ENCODE peak calls at places on chromosomes 1 and 21, in ten cellular contexts. W is endothelial cell of umbilical vein, L is sigmoid colon, A is spleen, E is GM23338, B is HepG2, U is transverse colon, D is HCT116, Y is prostate gland, T is Panc1. J is an unnamed sample.

GRCh38 chr1:53332833-53333232 is 5.0 kb upstream of the LRP8 start:
- DNase-seq in B (no peak), Y (no peak), E (no peak), D (no peak), A (peak; percentile 41), U (no peak), T (no peak), L (peak; percentile 37), W (no peak), J (no peak)

GRCh38 chr21:36690637-36691538 is 8.0 kb upstream of the SIM2 start:
- DNase-seq in D (no peak), U (no peak), W (no peak), E (no peak), Y (no peak), B (no peak), A (no peak), L (no peak), T (no peak), J (no peak)

GRCh38 chr1:214476958-214477870 is 74.2 kb downstream of the PTPN14 start:
- DNase-seq in D (no peak), U (no peak), B (no peak), A (no peak), W (peak; percentile 75), L (no peak), Y (peak; percentile 43), E (no peak), T (no peak), J (peak; percentile 69)

GRCh38 chr1:26190373-26190987 is at the start of gene CATSPER4:
- DNase-seq in D (no peak), W (no peak), A (no peak), Y (no peak), T (no peak), E (peak; percentile 96), L (no peak), B (peak; percentile 54), U (no peak), J (no peak)

GRCh38 chr21:25243809-25244208 is 363.5 kb downstream of the MRPL39 start:
- DNase-seq in A (no peak), Y (no peak), L (no peak), D (no peak), E (no peak), W (no peak), U (no peak), B (no peak), T (no peak), J (no peak)

GRCh38 chr1:206582537-206583460 is 29.5 kb downstream of the EIF2D start:
- DNase-seq in L (no peak), B (no peak), E (no peak), D (no peak), W (no peak), Y (no peak), A (no peak), U (no peak), T (no peak), J (no peak)

GRCh38 chr1:48677306-48678287 is 99.1 kb downstream of the BEND5 start:
- DNase-seq in D (peak; percentile 37), E (peak; percentile 92), T (no peak), U (peak; percentile 73), W (peak; percentile 43), B (peak; percentile 56), L (peak; percentile 79), Y (peak; percentile 71), A (peak; percentile 85), J (peak; percentile 63)

GRCh38 chr1:89363196-89363595 is 663 bp upstream of the GBP6 start:
- DNase-seq in B (no peak), Y (no peak), D (no peak), W (no peak), A (no peak), L (no peak), U (no peak), E (no peak), T (no peak), J (no peak)

GRCh38 chr1:182889997-182890396 is 50.9 kb downstream of the DHX9 start:
- DNase-seq in U (no peak), W (no peak), B (no peak), L (no peak), T (no peak), D (no peak), Y (no peak), A (no peak), E (peak; percentile 10), J (no peak)

GRCh38 chr21:39803393-39803792 is 58.4 kb downstream of the IGSF5 start:
- DNase-seq in U (no peak), T (no peak), A (no peak), B (no peak), D (no peak), Y (no peak), W (no peak), L (no peak), E (no peak), J (no peak)

GRCh38 chr1:211247921-211248320 is 11.2 kb upstream of the RCOR3 start:
- DNase-seq in W (no peak), D (no peak), U (no peak), L (no peak), A (no peak), E (peak; percentile 17), T (no peak), Y (no peak), B (no peak), J (no peak)

GRCh38 chr1:39609618-39610331 is 29.7 kb downstream of the HEYL start:
- DNase-seq in B (peak; percentile 66), Y (peak; percentile 18), D (peak; percentile 50), E (peak; percentile 93), L (peak; percentile 83), U (peak; percentile 66), T (peak; percentile 13), A (peak; percentile 91), W (peak; percentile 30), J (no peak)

DNA sequence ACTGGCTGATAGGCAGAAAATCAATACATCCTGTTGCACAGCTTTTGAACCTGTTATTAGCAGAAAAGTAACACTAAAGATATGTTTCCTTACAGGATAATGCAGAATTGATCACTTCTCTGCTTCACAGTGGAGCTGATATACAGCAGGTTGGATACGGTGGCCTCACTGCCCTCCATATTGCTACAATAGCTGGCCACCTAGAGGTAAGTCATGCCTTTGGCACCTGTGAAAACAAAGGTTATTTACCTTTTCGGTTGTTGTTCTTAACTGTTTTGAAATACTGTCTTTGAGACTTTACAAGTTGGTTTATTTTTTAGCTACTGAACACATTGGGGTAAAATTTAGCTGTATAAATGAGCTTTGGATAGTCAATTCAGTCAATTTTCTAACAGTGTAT is 36.3 kb downstream of the TNNI3K start:
- DNase-seq in W (no peak), A (no peak), T (no peak), E (peak; percentile 53), Y (no peak), D (no peak), L (no peak), U (no peak), B (no peak), J (no peak)
- TF ChIP-seq CTCF in W (no peak), A (no peak), T (no peak), E (peak; percentile 51), Y (no peak), D (no peak), L (no peak), U (no peak), B (no peak), J (no peak)

GRCh38 chr1:201307760-201308499 is 24.6 kb downstream of the PKP1 start:
- DNase-seq in W (no peak), A (no peak), Y (peak; percentile 86), L (no peak), D (peak; percentile 60), U (peak; percentile 85), E (no peak), T (no peak), B (no peak), J (peak; percentile 91)
- TF ChIP-seq POLR2AphosphoS5 in W (no peak), A (no peak), Y (peak; percentile 84), L (no peak), D (peak; percentile 62), U (peak; percentile 51), E (no peak), T (no peak), B (no peak), J (peak; percentile 80)

GRCh38 chr1:46411010-46411405 is 16.9 kb downstream of the FAAH start:
- DNase-seq in U (no peak), E (no peak), W (no peak), B (no peak), D (no peak), L (no peak), Y (no peak), A (peak; percentile 34), T (no peak), J (no peak)

GRCh38 chr1:46412853-46413595 is 18.9 kb downstream of the FAAH start:
- DNase-seq in D (no peak), U (no peak), T (no peak), B (no peak), W (no peak), L (no peak), E (no peak), A (peak; percentile 61), Y (no peak), J (no peak)

GRCh38 chr1:46415514-46415913 is 21.4 kb downstream of the FAAH start:
- DNase-seq in D (no peak), B (no peak), W (no peak), U (no peak), T (no peak), E (no peak), A (no peak), Y (no peak), L (no peak), J (no peak)

GRCh38 chr1:46411601-46412341 is 17.7 kb downstream of the FAAH start:
- DNase-seq in B (no peak), E (peak; percentile 88), Y (no peak), W (no peak), T (no peak), U (no peak), L (no peak), D (no peak), A (peak; percentile 67), J (no peak)

GRCh38 chr1:46413596-46413985 is 19.5 kb downstream of the FAAH start:
- DNase-seq in D (no peak), T (no peak), U (no peak), A (no peak), L (no peak), W (no peak), Y (no peak), E (peak; percentile 84), B (peak; percentile 17), J (no peak)
- TF ChIP-seq CTCF in D (no peak), T (no peak), U (no peak), A (no peak), L (no peak), W (peak; percentile 38), Y (no peak), E (peak; percentile 44), B (peak; percentile 29), J (no peak)

DNA sequence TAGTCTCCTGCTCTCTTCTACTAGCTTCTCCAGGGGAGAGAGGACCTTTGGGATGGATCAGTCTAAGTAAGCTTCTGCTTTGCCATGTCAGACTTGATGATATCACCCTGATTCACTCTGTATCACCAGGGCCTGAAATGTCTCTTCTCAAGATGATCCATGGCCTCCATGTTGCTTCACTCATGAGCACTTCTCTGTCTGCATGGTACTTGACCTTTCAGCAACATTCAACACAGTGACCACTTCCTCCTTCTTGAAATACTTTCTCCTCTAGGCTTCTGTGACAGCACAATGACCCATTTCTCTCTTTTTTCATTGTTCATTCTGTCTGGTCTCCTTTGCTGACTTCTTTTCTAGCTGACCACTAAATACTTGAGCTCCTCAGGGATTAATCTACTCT is 35.3 kb upstream of the NGF start:
- DNase-seq in D (no peak), L (no peak), A (no peak), U (no peak), E (no peak), T (no peak), W (no peak), B (no peak), Y (no peak), J (no peak)
- TF ChIP-seq POLR2AphosphoS5 in D (no peak), L (no peak), A (no peak), U (no peak), E (no peak), T (no peak), W (no peak), B (no peak), Y (no peak), J (no peak)

J was measured in breast epithelium.